ENCODE peak calls at places on chromosome 19, in six cellular contexts. One of them, this sample, is unnamed.

GRCh38 chr19:5337886-5338595 is 2.6 kb downstream of the PTPRS start:
- DNase-seq in cardiac fibroblast: no peak
- DNase-seq in hepatocyte: no peak
- DNase-seq in suprapubic skin: no peak
- DNase-seq in SJSA1: no peak
- DNase-seq in astrocyte of the spinal cord: no peak
- DNase-seq in this sample: no peak

GRCh38 chr19:17790059-17790780 is 4.7 kb upstream of the B3GNT3 start:
- DNase-seq in cardiac fibroblast: no peak
- DNase-seq in hepatocyte: no peak
- DNase-seq in suprapubic skin: no peak
- DNase-seq in SJSA1: no peak
- DNase-seq in astrocyte of the spinal cord: no peak
- DNase-seq in this sample: no peak

GRCh38 chr19:23916991-23917390 is 2.3 kb downstream of the ZNF726 start:
- DNase-seq in cardiac fibroblast: no peak
- DNase-seq in hepatocyte: no peak
- DNase-seq in suprapubic skin: no peak
- DNase-seq in SJSA1: no peak
- DNase-seq in astrocyte of the spinal cord: no peak
- DNase-seq in this sample: no peak

GRCh38 chr19:6087074-6087506 is 23.2 kb downstream of the RFX2 start:
- DNase-seq in cardiac fibroblast: no peak
- DNase-seq in hepatocyte: peak; percentile 61
- DNase-seq in suprapubic skin: no peak
- DNase-seq in SJSA1: no peak
- DNase-seq in astrocyte of the spinal cord: no peak
- DNase-seq in this sample: no peak

GRCh38 chr19:52492991-52493470 is 34.4 kb upstream of the ZNF808 start:
- DNase-seq in cardiac fibroblast: no peak
- DNase-seq in hepatocyte: peak; percentile 73
- DNase-seq in suprapubic skin: no peak
- DNase-seq in SJSA1: no peak
- DNase-seq in astrocyte of the spinal cord: no peak
- DNase-seq in this sample: no peak

GRCh38 chr19:13012390-13012689 is 17.1 kb downstream of the NFIX start:
- DNase-seq in cardiac fibroblast: no peak
- DNase-seq in hepatocyte: no peak
- DNase-seq in suprapubic skin: no peak
- DNase-seq in SJSA1: no peak
- DNase-seq in astrocyte of the spinal cord: no peak
- DNase-seq in this sample: no peak

GRCh38 chr19:58466089-58466759 is 656 bp upstream of the ZNF324 start:
- DNase-seq in cardiac fibroblast: no peak
- DNase-seq in hepatocyte: no peak
- DNase-seq in suprapubic skin: no peak
- DNase-seq in SJSA1: no peak
- DNase-seq in astrocyte of the spinal cord: no peak
- DNase-seq in this sample: no peak

GRCh38 chr19:17719730-17720486 is 628 bp downstream of the MAP1S start:
- DNase-seq in cardiac fibroblast: no peak
- DNase-seq in hepatocyte: peak; percentile 56
- DNase-seq in suprapubic skin: no peak
- DNase-seq in SJSA1: no peak
- DNase-seq in astrocyte of the spinal cord: no peak
- DNase-seq in this sample: no peak

GRCh38 chr19:16566161-16566560 is 6.1 kb downstream of the SLC35E1 start:
- DNase-seq in cardiac fibroblast: no peak
- DNase-seq in hepatocyte: no peak
- DNase-seq in suprapubic skin: no peak
- DNase-seq in SJSA1: no peak
- DNase-seq in astrocyte of the spinal cord: no peak
- DNase-seq in this sample: no peak

GRCh38 chr19:40907968-40908735 is 26.1 kb upstream of the CYP2A7 start:
- DNase-seq in cardiac fibroblast: no peak
- DNase-seq in hepatocyte: no peak
- DNase-seq in suprapubic skin: no peak
- DNase-seq in SJSA1: no peak
- DNase-seq in astrocyte of the spinal cord: no peak
- DNase-seq in this sample: no peak

GRCh38 chr19:453606-454005 is 7.2 kb downstream of the SHC2 start:
- DNase-seq in cardiac fibroblast: no peak
- DNase-seq in hepatocyte: no peak
- DNase-seq in suprapubic skin: no peak
- DNase-seq in SJSA1: no peak
- DNase-seq in astrocyte of the spinal cord: no peak
- DNase-seq in this sample: no peak

GRCh38 chr19:33279430-33280350 is 22.6 kb downstream of the CEBPA start:
- DNase-seq in cardiac fibroblast: no peak
- DNase-seq in hepatocyte: peak; percentile 44
- DNase-seq in suprapubic skin: no peak
- DNase-seq in SJSA1: no peak
- DNase-seq in astrocyte of the spinal cord: no peak
- DNase-seq in this sample: no peak

GRCh38 chr19:17402982-17403855 is 2.2 kb downstream of the BST2 start:
- DNase-seq in cardiac fibroblast: no peak
- DNase-seq in hepatocyte: peak; percentile 54
- DNase-seq in suprapubic skin: no peak
- DNase-seq in SJSA1: no peak
- DNase-seq in astrocyte of the spinal cord: no peak
- DNase-seq in this sample: no peak

GRCh38 chr19:16896913-16897571 is 8.2 kb downstream of the F2RL3 start:
- DNase-seq in cardiac fibroblast: peak; percentile 98
- DNase-seq in hepatocyte: peak; percentile 96
- DNase-seq in suprapubic skin: peak; percentile 96
- DNase-seq in SJSA1: peak; percentile 97
- DNase-seq in astrocyte of the spinal cord: peak; percentile 95
- DNase-seq in this sample: peak; percentile 87

GRCh38 chr19:41997851-41998229 is 3.8 kb upstream of the ATP1A3 start:
- DNase-seq in cardiac fibroblast: no peak
- DNase-seq in hepatocyte: no peak
- DNase-seq in suprapubic skin: no peak
- DNase-seq in SJSA1: no peak
- DNase-seq in astrocyte of the spinal cord: no peak
- DNase-seq in this sample: no peak

GRCh38 chr19:47661161-47661560 is 52.1 kb upstream of the EHD2 start:
- DNase-seq in cardiac fibroblast: peak; percentile 42
- DNase-seq in hepatocyte: no peak
- DNase-seq in suprapubic skin: peak; percentile 73
- DNase-seq in SJSA1: no peak
- DNase-seq in astrocyte of the spinal cord: no peak
- DNase-seq in this sample: no peak

GRCh38 chr19:47663911-47664771 is 49.1 kb upstream of the EHD2 start:
- DNase-seq in cardiac fibroblast: peak; percentile 99
- DNase-seq in hepatocyte: peak; percentile 84
- DNase-seq in suprapubic skin: peak; percentile 87
- DNase-seq in SJSA1: peak; percentile 89
- DNase-seq in astrocyte of the spinal cord: peak; percentile 99
- DNase-seq in this sample: peak; percentile 91

GRCh38 chr19:47660435-47660832 is 51.5 kb downstream of the BICRA start:
- DNase-seq in cardiac fibroblast: no peak
- DNase-seq in hepatocyte: peak; percentile 75
- DNase-seq in suprapubic skin: no peak
- DNase-seq in SJSA1: no peak
- DNase-seq in astrocyte of the spinal cord: no peak
- DNase-seq in this sample: no peak

GRCh38 chr19:47661571-47661970 is 51.7 kb upstream of the EHD2 start:
- DNase-seq in cardiac fibroblast: peak; percentile 45
- DNase-seq in hepatocyte: no peak
- DNase-seq in suprapubic skin: no peak
- DNase-seq in SJSA1: no peak
- DNase-seq in astrocyte of the spinal cord: no peak
- DNase-seq in this sample: no peak

GRCh38 chr19:47663435-47663910 is 49.7 kb upstream of the EHD2 start:
- DNase-seq in cardiac fibroblast: peak; percentile 88
- DNase-seq in hepatocyte: peak; percentile 52
- DNase-seq in suprapubic skin: no peak
- DNase-seq in SJSA1: no peak
- DNase-seq in astrocyte of the spinal cord: peak; percentile 96
- DNase-seq in this sample: peak; percentile 76
- H3K4me3 ChIP-seq in cardiac fibroblast: no peak overlapping the region
- H3K4me3 ChIP-seq in hepatocyte: no peak overlapping the region
- H3K4me3 ChIP-seq in suprapubic skin: peak overlapping the region; percentile 2
- H3K4me3 ChIP-seq in SJSA1: no peak overlapping the region
- H3K4me3 ChIP-seq in astrocyte of the spinal cord: peak overlapping the region; percentile 18
- H3K4me3 ChIP-seq in this sample: no peak overlapping the region

GRCh38 chr19:15195381-15195964 is 5.3 kb downstream of the NOTCH3 start:
- DNase-seq in cardiac fibroblast: peak; percentile 65
- DNase-seq in hepatocyte: peak; percentile 90
- DNase-seq in suprapubic skin: peak; percentile 78
- DNase-seq in SJSA1: peak; percentile 82
- DNase-seq in astrocyte of the spinal cord: peak; percentile 35
- DNase-seq in this sample: no peak

GRCh38 chr19:15194938-15195337 is 5.9 kb downstream of the NOTCH3 start:
- DNase-seq in cardiac fibroblast: peak; percentile 48
- DNase-seq in hepatocyte: no peak
- DNase-seq in suprapubic skin: no peak
- DNase-seq in SJSA1: no peak
- DNase-seq in astrocyte of the spinal cord: peak; percentile 27
- DNase-seq in this sample: no peak

GRCh38 chr19:15196683-15197005 is 4.2 kb downstream of the NOTCH3 start:
- DNase-seq in cardiac fibroblast: no peak
- DNase-seq in hepatocyte: no peak
- DNase-seq in suprapubic skin: no peak
- DNase-seq in SJSA1: no peak
- DNase-seq in astrocyte of the spinal cord: no peak
- DNase-seq in this sample: no peak

GRCh38 chr19:15197275-15198005 is 3.4 kb downstream of the NOTCH3 start:
- DNase-seq in cardiac fibroblast: peak; percentile 46
- DNase-seq in hepatocyte: no peak
- DNase-seq in suprapubic skin: no peak
- DNase-seq in SJSA1: no peak
- DNase-seq in astrocyte of the spinal cord: no peak
- DNase-seq in this sample: no peak

DNA sequence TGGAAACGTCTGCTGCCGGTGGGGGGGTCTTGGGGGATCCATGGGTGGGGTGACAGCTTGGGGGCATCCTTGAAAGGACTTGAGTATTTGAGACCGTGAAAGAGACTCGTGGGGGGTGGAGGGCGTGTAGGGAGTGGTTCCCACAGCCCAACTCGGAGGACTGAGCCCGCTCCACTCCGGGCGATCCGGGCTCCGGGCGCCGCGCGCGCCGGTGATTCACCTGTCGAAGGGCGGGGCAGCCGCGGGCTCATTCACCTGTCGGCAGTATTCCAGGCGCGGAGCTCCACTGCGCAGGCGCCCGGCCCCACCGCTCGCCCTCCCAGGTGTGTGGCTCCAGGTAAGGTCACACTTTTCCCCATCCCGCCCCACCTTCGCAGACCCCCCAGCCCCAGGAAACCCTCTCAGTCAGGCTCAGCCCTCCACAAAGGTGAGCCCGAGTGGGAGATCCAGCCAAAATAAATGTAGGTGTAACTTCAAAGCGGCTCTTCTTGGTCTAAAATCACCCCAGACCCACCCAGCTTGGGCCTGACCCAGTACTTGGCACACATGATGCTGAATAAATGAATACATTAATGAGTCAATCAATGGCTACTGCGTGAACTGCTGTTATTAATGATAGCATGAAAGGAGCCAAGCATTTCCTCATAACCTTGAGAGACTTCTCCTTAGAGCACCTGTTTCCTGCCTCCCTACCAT is 4.7 kb downstream of the NOTCH3 start:
- DNase-seq in cardiac fibroblast: no peak
- DNase-seq in hepatocyte: peak; percentile 95
- DNase-seq in suprapubic skin: peak; percentile 85
- DNase-seq in SJSA1: no peak
- DNase-seq in astrocyte of the spinal cord: no peak
- DNase-seq in this sample: no peak
- H3K4me3 ChIP-seq in cardiac fibroblast: no peak overlapping the region
- H3K4me3 ChIP-seq in hepatocyte: peak overlapping the region; percentile 25
- H3K4me3 ChIP-seq in suprapubic skin: peak overlapping the region; percentile 44
- H3K4me3 ChIP-seq in SJSA1: no peak overlapping the region
- H3K4me3 ChIP-seq in astrocyte of the spinal cord: peak overlapping the region; percentile 21
- H3K4me3 ChIP-seq in this sample: no peak overlapping the region

GRCh38 chr19:1561236-1561842 is 6.8 kb downstream of the MEX3D start:
- DNase-seq in cardiac fibroblast: no peak
- DNase-seq in hepatocyte: no peak
- DNase-seq in suprapubic skin: no peak
- DNase-seq in SJSA1: no peak
- DNase-seq in astrocyte of the spinal cord: no peak
- DNase-seq in this sample: no peak
- H3K4me3 ChIP-seq in cardiac fibroblast: no peak overlapping the region
- H3K4me3 ChIP-seq in hepatocyte: no peak overlapping the region
- H3K4me3 ChIP-seq in suprapubic skin: no peak overlapping the region
- H3K4me3 ChIP-seq in SJSA1: no peak overlapping the region
- H3K4me3 ChIP-seq in astrocyte of the spinal cord: no peak overlapping the region
- H3K4me3 ChIP-seq in this sample: no peak overlapping the region

DNA sequence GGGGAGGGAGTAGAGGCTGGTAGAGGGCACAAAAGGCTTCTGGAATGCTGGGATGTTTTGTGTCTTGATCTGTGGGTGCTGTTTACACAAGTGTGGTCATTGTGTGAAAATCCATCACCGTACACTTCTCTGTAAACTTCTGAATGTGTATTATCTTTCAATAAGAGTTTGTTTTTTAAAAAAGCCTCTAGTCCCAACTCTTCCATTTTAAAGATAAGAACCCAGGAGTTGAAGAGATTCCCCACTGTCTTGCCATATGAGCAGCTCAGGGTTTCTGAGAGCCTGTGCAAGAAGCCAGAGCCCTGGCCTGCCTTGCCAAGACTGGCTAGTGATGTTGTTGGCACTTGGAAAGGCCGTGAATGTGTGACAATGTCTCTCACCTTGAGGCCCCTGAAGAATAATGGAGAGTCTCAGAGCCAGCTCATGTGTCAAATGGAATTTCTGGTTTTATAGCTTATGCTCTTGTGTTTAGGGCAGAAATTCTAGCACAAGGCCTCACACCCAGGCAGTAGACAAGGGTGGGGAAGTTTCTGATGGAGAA is 57.5 kb upstream of the NPAS1 start:
- DNase-seq in cardiac fibroblast: no peak
- DNase-seq in hepatocyte: no peak
- DNase-seq in suprapubic skin: no peak
- DNase-seq in SJSA1: no peak
- DNase-seq in astrocyte of the spinal cord: no peak
- DNase-seq in this sample: no peak
- H3K4me3 ChIP-seq in cardiac fibroblast: no peak overlapping the region
- H3K4me3 ChIP-seq in hepatocyte: no peak overlapping the region
- H3K4me3 ChIP-seq in suprapubic skin: no peak overlapping the region
- H3K4me3 ChIP-seq in SJSA1: no peak overlapping the region
- H3K4me3 ChIP-seq in astrocyte of the spinal cord: no peak overlapping the region
- H3K4me3 ChIP-seq in this sample: no peak overlapping the region

This sample was measured in AG04450.